ENCODE peak calls at places on chromosomes 11 and 22, in ten cellular contexts. L, Q, F, Y, C, U, B, D, N and V are unnamed samples.

GRCh38 chr11:110415081-110415480 is 14.7 kb upstream of the FDX1 start:
- DNase-seq in U (peak; percentile 12), N (no peak), B (no peak), Y (no peak), L (no peak), C (no peak), D (no peak), F (no peak), Q (no peak), V (no peak)

GRCh38 chr11:107840120-107840479 is 18.5 kb downstream of the SLC35F2 start:
- DNase-seq in Q (no peak), D (no peak), B (peak; percentile 29), N (no peak), C (peak; percentile 40), Y (peak; percentile 48), L (peak; percentile 90), F (no peak), U (peak; percentile 52), V (no peak)

GRCh38 chr11:61480936-61481335 is 27.6 kb upstream of the LRRC10B start:
- DNase-seq in U (no peak), N (no peak), Y (no peak), Q (peak; percentile 97), L (no peak), F (peak; percentile 81), B (no peak), C (no peak), D (no peak), V (no peak)

GRCh38 chr11:65852508-65853248 is 5.3 kb downstream of the CFL1 start:
- DNase-seq in L (no peak), D (no peak), B (no peak), C (no peak), N (no peak), F (no peak), Q (no peak), Y (no peak), U (no peak), V (no peak)

GRCh38 chr11:68002943-68003845 is 703 bp downstream of the UNC93B1 start:
- DNase-seq in N (no peak), C (peak; percentile 45), B (peak; percentile 10), U (no peak), Q (no peak), L (no peak), Y (no peak), F (no peak), D (no peak), V (no peak)

GRCh38 chr11:67356867-67357561 is 3.7 kb upstream of the POLD4 start:
- DNase-seq in N (no peak), L (peak; percentile 41), Q (peak; percentile 91), B (peak; percentile 79), D (peak; percentile 39), U (peak; percentile 66), C (peak; percentile 84), Y (peak; percentile 58), F (peak; percentile 83), V (peak; percentile 73)

GRCh38 chr11:75762885-75763284 is 5.7 kb upstream of the DGAT2 start:
- DNase-seq in N (peak; percentile 32), L (no peak), B (no peak), C (no peak), Q (no peak), Y (no peak), F (no peak), U (peak; percentile 78), D (no peak), V (no peak)

GRCh38 chr11:77619576-77620198 is 17.9 kb downstream of the CLNS1A start:
- DNase-seq in D (no peak), B (peak; percentile 57), Q (peak; percentile 71), L (no peak), F (peak; percentile 65), U (peak; percentile 61), C (peak; percentile 56), Y (no peak), N (peak; percentile 8), V (peak; percentile 19)

GRCh38 chr11:96050435-96051182 is 126.7 kb upstream of the MTMR2 start:
- DNase-seq in U (no peak), L (no peak), D (no peak), C (no peak), Y (no peak), F (peak; percentile 34), N (no peak), Q (peak; percentile 72), B (no peak), V (peak; percentile 20)

GRCh38 chr11:2813141-2813908 is 72.2 kb downstream of the CDKN1C start:
- DNase-seq in D (no peak), B (no peak), L (no peak), U (no peak), N (no peak), Q (no peak), C (no peak), F (peak; percentile 20), Y (no peak), V (no peak)

GRCh38 chr22:25420925-25421904 is 143.3 kb upstream of the GRK3 start:
- DNase-seq in N (no peak), D (no peak), L (no peak), F (peak; percentile 12), C (no peak), U (no peak), B (peak; percentile 13), Q (peak; percentile 76), Y (no peak), V (no peak)

GRCh38 chr11:61516675-61517516 is 8.3 kb downstream of the LRRC10B start:
- DNase-seq in L (no peak), B (peak; percentile 37), C (no peak), D (peak; percentile 47), N (no peak), F (peak; percentile 95), Q (peak; percentile 52), U (no peak), Y (no peak), V (no peak)

GRCh38 chr22:44225091-44225689 is 44.5 kb downstream of the PARVG start:
- DNase-seq in C (no peak), F (no peak), Y (no peak), L (no peak), B (no peak), N (no peak), U (no peak), D (no peak), Q (no peak), V (no peak)

GRCh38 chr11:67276821-67277230 is 10.6 kb downstream of the GRK2 start:
- DNase-seq in Q (peak; percentile 61), U (no peak), D (no peak), L (peak; percentile 94), Y (peak; percentile 53), N (no peak), C (no peak), B (peak; percentile 40), F (peak; percentile 54), V (no peak)

GRCh38 chr11:68416070-68416578 is 44.4 kb upstream of the PPP6R3 start:
- DNase-seq in C (no peak), Y (no peak), F (no peak), Q (no peak), B (no peak), N (no peak), D (no peak), U (no peak), L (no peak), V (no peak)

GRCh38 chr11:125281831-125282595 is 117.5 kb downstream of the PKNOX2 start:
- DNase-seq in U (peak; percentile 35), B (no peak), Q (peak; percentile 57), F (peak; percentile 77), Y (no peak), N (no peak), L (no peak), D (no peak), C (peak; percentile 44), V (no peak)

GRCh38 chr11:125401235-125401634 is 94.8 kb downstream of the FEZ1 start:
- DNase-seq in F (peak; percentile 66), Q (peak; percentile 18), L (no peak), B (no peak), U (no peak), N (no peak), C (no peak), D (no peak), Y (no peak), V (no peak)

GRCh38 chr22:19984201-19984753 is 32.3 kb downstream of the ARVCF start:
- DNase-seq in U (peak; percentile 95), Q (peak; percentile 79), C (peak; percentile 53), L (no peak), D (no peak), N (peak; percentile 8), Y (peak; percentile 59), F (no peak), B (peak; percentile 77), V (no peak)

GRCh38 chr11:121236115-121237001 is 56.2 kb upstream of the SC5D start:
- DNase-seq in D (no peak), Y (no peak), F (peak; percentile 29), Q (peak; percentile 96), L (no peak), U (peak; percentile 45), C (peak; percentile 17), N (no peak), B (no peak), V (no peak)